ENCODE peak calls at places on chromosomes 5 and 9, in four cellular contexts. One of them, this sample, is unnamed.
A peak's percentile ranks its signal among the peaks of the same experiment; 100 is the strongest.

GRCh38 chr9:5897851-5898250 is 7.2 kb downstream of the MLANA start:
- DNase-seq in HCT116: no peak
- DNase-seq in K562: no peak
- DNase-seq in HepG2: no peak
- DNase-seq in this sample: no peak

GRCh38 chr9:69885474-69885929 is 64.9 kb downstream of the CFAP95 start:
- DNase-seq in K562: no peak
- DNase-seq in HepG2: no peak
- DNase-seq in HCT116: no peak
- DNase-seq in this sample: no peak

GRCh38 chr5:79853676-79854418 is 137.2 kb downstream of the MTX3 start:
- DNase-seq in HCT116: peak; percentile 48
- DNase-seq in K562: peak; percentile 44
- DNase-seq in HepG2: peak; percentile 3
- DNase-seq in this sample: no peak

GRCh38 chr5:127076730-127077129 is 3.4 kb upstream of the C5orf63 start:
- DNase-seq in HCT116: no peak
- DNase-seq in HepG2: no peak
- DNase-seq in K562: no peak
- DNase-seq in this sample: no peak

GRCh38 chr5:40904205-40904993 is 4.9 kb upstream of the C7 start:
- DNase-seq in K562: peak; percentile 87
- DNase-seq in HepG2: peak; percentile 71
- DNase-seq in HCT116: peak; percentile 59
- DNase-seq in this sample: peak; percentile 75

GRCh38 chr9:38153152-38153909 is 84.3 kb upstream of the SHB start:
- DNase-seq in HCT116: no peak
- DNase-seq in K562: no peak
- DNase-seq in HepG2: peak; percentile 43
- DNase-seq in this sample: no peak

GRCh38 chr5:45101146-45101545 is 292.4 kb downstream of the MRPS30 start:
- DNase-seq in HCT116: no peak
- DNase-seq in HepG2: no peak
- DNase-seq in K562: no peak
- DNase-seq in this sample: no peak

GRCh38 chr9:15087031-15087417 is 176.8 kb upstream of the FREM1 start:
- DNase-seq in HepG2: no peak
- DNase-seq in HCT116: no peak
- DNase-seq in K562: no peak
- DNase-seq in this sample: no peak

GRCh38 chr9:133375116-133375723 is 640 bp downstream of the SURF4 start:
- DNase-seq in K562: peak; percentile 62
- DNase-seq in HCT116: no peak
- DNase-seq in HepG2: peak; percentile 67
- DNase-seq in this sample: no peak

GRCh38 chr5:124414973-124415372 is 331.5 kb downstream of the ZNF608 start:
- DNase-seq in HepG2: no peak
- DNase-seq in HCT116: no peak
- DNase-seq in K562: no peak
- DNase-seq in this sample: no peak

GRCh38 chr5:57862471-57863282 is 380.1 kb upstream of the ACTBL2 start:
- DNase-seq in K562: no peak
- DNase-seq in HCT116: no peak
- DNase-seq in HepG2: no peak
- DNase-seq in this sample: no peak

GRCh38 chr5:159602434-159602833 is 272.1 kb upstream of the IL12B start:
- DNase-seq in HCT116: no peak
- DNase-seq in HepG2: no peak
- DNase-seq in K562: no peak
- DNase-seq in this sample: no peak

GRCh38 chr9:112091805-112092204 is 83.3 kb downstream of the SUSD1 start:
- DNase-seq in HepG2: no peak
- DNase-seq in K562: no peak
- DNase-seq in HCT116: no peak
- DNase-seq in this sample: peak; percentile 5

GRCh38 chr5:56569576-56569975 is 245.8 kb upstream of the MAP3K1 start:
- DNase-seq in HCT116: no peak
- DNase-seq in HepG2: no peak
- DNase-seq in K562: no peak
- DNase-seq in this sample: no peak

GRCh38 chr5:93454896-93455295 is 126.1 kb downstream of the NR2F1-AS1 start:
- DNase-seq in HCT116: no peak
- DNase-seq in HepG2: no peak
- DNase-seq in K562: no peak
- DNase-seq in this sample: no peak

GRCh38 chr5:110736763-110737162 is 2.0 kb upstream of the SLC25A46 start:
- DNase-seq in K562: peak; percentile 18
- DNase-seq in HepG2: no peak
- DNase-seq in HCT116: no peak
- DNase-seq in this sample: no peak

GRCh38 chr9:120937596-120937995 is 11.0 kb upstream of the TRAF1 start:
- DNase-seq in HepG2: no peak
- DNase-seq in K562: no peak
- DNase-seq in HCT116: no peak
- DNase-seq in this sample: no peak

GRCh38 chr9:87713278-87713989 is 12.5 kb upstream of the CTSL start:
- DNase-seq in HCT116: peak; percentile 76
- DNase-seq in K562: peak; percentile 89
- DNase-seq in HepG2: peak; percentile 62
- DNase-seq in this sample: peak; percentile 81

GRCh38 chr5:180162304-180162661 is 46.7 kb downstream of the RASGEF1C start:
- DNase-seq in HCT116: no peak
- DNase-seq in K562: no peak
- DNase-seq in HepG2: no peak
- DNase-seq in this sample: no peak

GRCh38 chr5:166505546-166505945 is 1785.9 kb upstream of the WWC1 start:
- DNase-seq in HepG2: no peak
- DNase-seq in K562: no peak
- DNase-seq in HCT116: no peak
- DNase-seq in this sample: no peak

GRCh38 chr5:36575367-36575781 is 31.0 kb upstream of the SLC1A3 start:
- DNase-seq in K562: no peak
- DNase-seq in HepG2: no peak
- DNase-seq in HCT116: no peak
- DNase-seq in this sample: no peak

GRCh38 chr9:114086607-114087006 is 8.5 kb upstream of the AMBP start:
- DNase-seq in HepG2: no peak
- DNase-seq in HCT116: no peak
- DNase-seq in K562: no peak
- DNase-seq in this sample: no peak

GRCh38 chr5:164614707-164615106 is 1109.3 kb downstream of the MAT2B start:
- DNase-seq in HepG2: no peak
- DNase-seq in HCT116: no peak
- DNase-seq in K562: no peak
- DNase-seq in this sample: no peak

GRCh38 chr9:23538060-23538387 is 288.0 kb downstream of the ELAVL2 start:
- DNase-seq in HepG2: no peak
- DNase-seq in HCT116: no peak
- DNase-seq in K562: no peak
- DNase-seq in this sample: no peak

GRCh38 chr5:59604111-59604510 is 289.4 kb downstream of the PDE4D start:
- DNase-seq in HCT116: no peak
- DNase-seq in K562: no peak
- DNase-seq in HepG2: no peak
- DNase-seq in this sample: no peak

GRCh38 chr9:130522233-130522808 is 57.1 kb upstream of the FUBP3 start:
- DNase-seq in HCT116: no peak
- DNase-seq in K562: peak; percentile 55
- DNase-seq in HepG2: no peak
- DNase-seq in this sample: no peak

GRCh38 chr5:5891350-5891749 is 468.9 kb downstream of the ICE1 start:
- DNase-seq in HepG2: no peak
- DNase-seq in K562: peak; percentile 10
- DNase-seq in HCT116: no peak
- DNase-seq in this sample: no peak

GRCh38 chr5:14183187-14183939 is 40.2 kb downstream of the TRIO start:
- DNase-seq in HepG2: no peak
- DNase-seq in HCT116: no peak
- DNase-seq in K562: no peak
- DNase-seq in this sample: no peak

GRCh38 chr5:24832021-24832420 is 187.2 kb upstream of the CDH10 start:
- DNase-seq in HepG2: no peak
- DNase-seq in K562: no peak
- DNase-seq in HCT116: no peak
- DNase-seq in this sample: no peak

GRCh38 chr9:17520264-17521058 is 58.4 kb upstream of the SH3GL2 start:
- DNase-seq in K562: no peak
- DNase-seq in HepG2: no peak
- DNase-seq in HCT116: no peak
- DNase-seq in this sample: no peak

GRCh38 chr5:172007795-172008465 is 1.5 kb upstream of the FBXW11 start:
- DNase-seq in HepG2: no peak
- DNase-seq in K562: no peak
- DNase-seq in HCT116: no peak
- DNase-seq in this sample: no peak

GRCh38 chr9:14561929-14562386 is 131.3 kb downstream of the ZDHHC21 start:
- DNase-seq in HCT116: no peak
- DNase-seq in K562: no peak
- DNase-seq in HepG2: peak; percentile 81
- DNase-seq in this sample: no peak

GRCh38 chr5:25119654-25120053 is 474.9 kb upstream of the CDH10 start:
- DNase-seq in K562: peak; percentile 1
- DNase-seq in HepG2: peak; percentile 1
- DNase-seq in HCT116: no peak
- DNase-seq in this sample: no peak

GRCh38 chr5:90386099-90386710 is 23.4 kb downstream of the CETN3 start:
- DNase-seq in HCT116: peak; percentile 21
- DNase-seq in HepG2: peak; percentile 24
- DNase-seq in K562: peak; percentile 29
- DNase-seq in this sample: no peak

GRCh38 chr5:112012112-112012511 is 255.1 kb upstream of the NREP start:
- DNase-seq in HCT116: no peak
- DNase-seq in K562: no peak
- DNase-seq in HepG2: no peak
- DNase-seq in this sample: no peak

GRCh38 chr9:134830126-134830525 is 50.5 kb upstream of the FCN2 start:
- DNase-seq in HepG2: no peak
- DNase-seq in HCT116: no peak
- DNase-seq in K562: no peak
- DNase-seq in this sample: no peak

DNA sequence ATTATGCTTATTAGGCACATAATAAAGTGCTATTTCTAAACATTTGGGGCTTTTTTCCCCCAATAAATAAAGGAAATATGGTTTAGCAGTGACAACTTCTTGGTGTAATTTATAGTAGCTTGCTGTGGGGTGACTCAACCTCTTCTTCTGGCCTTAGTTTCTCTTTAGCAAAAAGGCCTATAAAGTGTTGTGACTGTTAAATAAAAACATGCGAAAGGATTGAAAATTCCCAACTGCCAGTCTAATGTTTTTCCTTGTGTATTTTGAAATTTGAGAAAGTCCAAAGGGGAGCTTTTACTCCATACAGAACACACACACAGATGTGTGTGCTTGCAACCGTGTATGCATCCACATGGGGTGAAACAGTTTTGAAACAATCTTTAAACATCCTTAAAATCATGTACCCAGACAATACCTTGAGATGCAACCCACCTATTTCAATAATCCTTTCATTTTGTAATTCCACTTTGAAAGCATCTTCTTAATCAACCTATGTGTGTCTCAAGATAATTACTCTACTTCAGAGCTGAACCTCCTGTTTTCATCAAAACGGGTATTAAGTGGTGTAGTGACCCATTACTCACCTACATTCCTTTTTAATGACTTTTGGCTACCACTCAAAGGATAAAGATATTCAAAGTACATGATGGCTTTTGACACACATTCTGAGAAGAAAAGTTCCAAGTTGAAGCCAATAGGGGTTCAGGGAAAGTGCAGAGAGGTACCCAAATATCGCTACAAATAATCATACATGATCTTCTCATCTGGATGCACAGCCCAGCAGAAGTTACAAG is 123.8 kb downstream of the DROSHA start:
- DNase-seq in HepG2: no peak
- DNase-seq in K562: no peak
- DNase-seq in HCT116: no peak
- DNase-seq in this sample: no peak
- TF ChIP-seq TCF7L2 in HepG2: no peak
- TF ChIP-seq TCF7L2 in K562: no peak
- TF ChIP-seq TCF7L2 in HCT116: no peak
- TF ChIP-seq TCF7L2 in this sample: no peak

DNA sequence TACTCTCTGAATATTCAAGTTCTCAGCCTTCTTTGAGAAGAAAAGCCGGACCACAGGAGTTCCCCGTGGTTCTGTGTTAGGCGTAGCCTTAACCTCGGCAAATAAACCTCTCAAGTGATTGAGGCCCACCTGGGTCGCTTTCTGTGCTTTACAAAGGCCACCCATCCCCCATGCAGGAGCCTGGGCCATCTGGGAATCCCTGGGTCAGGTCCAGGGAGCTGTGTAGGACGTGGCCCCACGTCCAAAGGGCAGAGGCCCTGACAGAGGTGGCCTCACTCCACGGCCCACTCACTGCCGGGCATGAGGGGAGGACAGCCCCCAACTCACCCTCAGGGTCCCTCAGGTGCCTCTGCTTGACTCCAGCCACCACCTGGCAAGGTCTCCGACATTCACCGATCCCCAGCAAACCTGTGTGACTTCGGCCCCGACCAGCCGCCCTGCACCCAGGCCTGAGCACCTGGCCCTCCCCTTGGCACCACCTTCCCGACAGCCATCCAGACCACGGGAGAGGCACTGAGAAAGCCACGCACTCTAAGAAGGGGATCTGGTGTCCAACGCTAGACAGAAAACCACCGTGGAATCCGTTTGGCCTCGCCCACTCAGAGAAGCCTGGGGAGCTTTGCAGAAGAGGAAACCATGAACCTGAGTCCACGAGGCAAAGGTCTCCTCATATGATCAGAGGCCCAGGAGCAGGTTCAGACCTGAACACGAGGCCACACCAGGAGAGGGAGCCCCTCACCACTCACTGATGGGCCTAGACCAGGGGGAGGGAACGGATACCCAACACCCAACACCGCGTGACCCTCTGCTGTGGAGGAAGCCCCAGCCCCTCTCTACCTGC is 4.5 kb downstream of the SLC12A7 start:
- DNase-seq in HepG2: peak; percentile 73
- DNase-seq in HCT116: no peak
- DNase-seq in K562: no peak
- DNase-seq in this sample: no peak
- TF ChIP-seq CTCF in HepG2: peak; percentile 94
- TF ChIP-seq CTCF in HCT116: no peak
- TF ChIP-seq CTCF in K562: no peak
- TF ChIP-seq CTCF in this sample: no peak

GRCh38 chr9:109107402-109108240 is 12.1 kb downstream of the TMEM245 start:
- DNase-seq in K562: peak; percentile 76
- DNase-seq in HCT116: peak; percentile 48
- DNase-seq in HepG2: peak; percentile 33
- DNase-seq in this sample: no peak
- H3K4me3 ChIP-seq in K562: no peak overlapping the region
- H3K4me3 ChIP-seq in HCT116: no peak overlapping the region
- H3K4me3 ChIP-seq in HepG2: no peak overlapping the region
- H3K4me3 ChIP-seq in this sample: peak overlapping the region; percentile 29

DNA sequence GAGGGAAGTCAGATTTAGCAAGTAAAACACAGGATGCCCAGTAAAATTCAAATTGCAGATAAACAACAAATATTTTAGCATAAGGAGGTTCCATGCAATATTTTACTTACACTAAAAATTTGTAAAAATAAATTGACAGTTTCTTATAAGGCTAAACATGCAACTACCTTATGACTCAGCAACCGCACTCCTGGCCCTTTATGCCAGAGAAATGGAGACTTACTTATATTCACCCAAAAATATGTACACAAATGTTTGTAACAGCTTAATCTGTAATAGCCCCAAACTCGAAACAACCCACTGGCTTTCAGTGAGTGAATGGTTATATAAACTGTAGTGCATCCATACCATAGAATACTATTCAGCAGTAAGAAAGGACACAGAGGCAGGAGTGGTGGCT is 28.6 kb upstream of the TRIM14 start:
- DNase-seq in HepG2: no peak
- DNase-seq in K562: no peak
- DNase-seq in HCT116: no peak
- DNase-seq in this sample: no peak
- TF ChIP-seq TCF7L2 in HepG2: no peak
- TF ChIP-seq TCF7L2 in K562: no peak
- TF ChIP-seq TCF7L2 in HCT116: no peak
- TF ChIP-seq TCF7L2 in this sample: no peak